ENCODE peak calls at places on chromosome X, in five cellular contexts. E, C, Z, V and O are unnamed samples.

GRCh38 chrX:106039920-106040319 is 1.4 kb upstream of the SERPINA7 start:
- DNase-seq in C (no peak), V (peak), Z (no peak), E (no peak), O (no peak)

GRCh38 chrX:51182545-51182944 is 150.1 kb upstream of the NUDT10 start:
- DNase-seq in Z (no peak), E (no peak), C (no peak), V (no peak), O (no peak)

GRCh38 chrX:17549005-17549685 is 174.1 kb downstream of the NHS start:
- DNase-seq in C (no peak), E (no peak), Z (no peak), V (no peak), O (no peak)

GRCh38 chrX:119790977-119791436 is 423 bp downstream of the RPL39 start:
- DNase-seq in V (peak), C (peak), Z (no peak), E (no peak), O (no peak)

GRCh38 chrX:53723381-53723780 is 36.9 kb upstream of the HUWE1 start:
- DNase-seq in C (no peak), V (no peak), E (no peak), Z (no peak), O (no peak)

GRCh38 chrX:129318375-129318774 is 204.9 kb downstream of the SMARCA1 start:
- DNase-seq in C (peak), Z (no peak), E (no peak), V (peak), O (no peak)

GRCh38 chrX:134999469-134999868 is 8.7 kb downstream of the SMIM10 start:
- DNase-seq in C (peak), E (no peak), Z (no peak), V (peak), O (no peak)

GRCh38 chrX:43559643-43560042 is 96.5 kb upstream of the MAOA start:
- DNase-seq in E (no peak), C (peak), Z (peak), V (peak), O (no peak)

GRCh38 chrX:139720136-139720535 is 12.2 kb upstream of the MCF2 start:
- DNase-seq in E (no peak), V (peak), Z (no peak), C (peak), O (no peak)

GRCh38 chrX:23548164-23548563 is 119.1 kb upstream of the PRDX4 start:
- DNase-seq in C (peak), V (no peak), E (no peak), Z (no peak), O (no peak)

GRCh38 chrX:129653985-129654651 is 638 bp downstream of the APLN start:
- DNase-seq in Z (peak), E (no peak), V (no peak), C (peak), O (no peak)

GRCh38 chrX:29478336-29479069 is 736.9 kb upstream of the MAGEB2 start:
- DNase-seq in E (no peak), Z (no peak), C (peak), V (peak), O (no peak)

GRCh38 chrX:104922206-104922621 is 298.3 kb downstream of the TEX13A start:
- DNase-seq in E (peak), V (peak), Z (peak), C (peak), O (peak)

GRCh38 chrX:63889001-63889400 is 104.0 kb upstream of the ARHGEF9 start:
- DNase-seq in E (no peak), Z (no peak), V (no peak), C (peak), O (no peak)

DNA sequence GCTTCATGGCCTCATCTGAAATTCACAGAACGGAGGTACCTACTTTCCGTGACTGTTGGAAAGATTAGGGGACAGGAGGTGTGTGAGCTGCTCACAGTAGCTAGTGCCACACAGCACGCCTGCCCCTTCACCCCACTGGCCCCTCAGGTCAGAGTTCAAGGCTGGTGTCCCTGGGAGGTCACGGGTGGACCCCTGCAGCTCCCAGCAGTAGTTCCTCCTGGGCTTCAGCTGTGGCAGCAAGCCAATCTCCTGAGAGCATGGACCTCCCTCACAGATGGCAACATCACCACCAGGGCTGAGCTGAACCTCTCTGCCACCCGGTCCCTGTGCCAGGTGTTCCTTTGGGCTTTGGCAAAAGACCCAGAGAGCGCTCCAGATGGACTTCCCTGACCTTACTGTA is 1.8 kb downstream of the IDH3G start:
- DNase-seq in E (no peak), Z (no peak), V (no peak), C (no peak), O (no peak)
- H3K27ac ChIP-seq in E (no peak), Z (no peak), V (peak), C (no peak), O (no peak)

DNA sequence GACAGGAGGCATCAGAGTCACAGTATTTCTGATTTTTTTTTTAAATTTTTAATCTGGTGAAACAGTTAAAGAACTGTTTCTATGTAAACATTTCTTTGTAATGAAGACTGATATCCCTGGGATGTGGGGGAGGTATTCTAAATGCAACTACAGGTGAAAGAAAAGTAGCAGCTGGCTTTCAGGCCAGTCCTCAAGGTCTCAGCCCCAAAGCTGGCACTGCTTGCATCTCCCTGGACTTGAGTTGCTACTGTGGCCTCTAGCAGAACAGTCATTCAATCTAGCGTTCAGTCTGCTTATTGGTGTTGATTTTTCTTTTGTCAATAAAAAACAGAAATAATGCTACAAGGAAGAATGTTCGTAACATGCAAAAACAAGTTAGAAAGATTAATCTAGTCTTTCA is 4.9 kb downstream of the MBNL3 start:
- DNase-seq in E (no peak), Z (no peak), V (no peak), C (no peak), O (no peak)
- H3K27ac ChIP-seq in E (no peak), Z (no peak), V (no peak), C (no peak), O (no peak)

GRCh38 chrX:18810416-18810815 is 103.0 kb downstream of the PPEF1 start:
- DNase-seq in Z (no peak), E (no peak), C (no peak), V (no peak), O (no peak)

DNA sequence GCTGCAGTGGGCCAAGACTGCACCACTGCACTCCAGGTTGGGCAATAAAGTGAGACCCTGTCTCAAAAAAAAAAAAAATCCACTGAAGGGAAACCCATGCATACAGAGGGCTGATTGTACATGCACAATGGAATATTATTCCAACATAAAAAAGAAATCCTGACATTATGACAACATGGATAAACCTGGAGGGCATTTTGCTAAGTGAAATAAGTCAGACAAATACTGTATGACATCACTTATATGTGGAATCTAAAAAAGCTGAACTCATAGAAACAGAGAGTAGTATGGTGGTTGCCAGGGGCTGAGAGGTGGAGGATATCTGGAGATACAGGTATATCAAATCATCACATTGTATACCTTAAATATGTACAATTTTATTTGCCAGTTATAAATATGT is 102.2 kb downstream of the PPEF1 start:
- DNase-seq in Z (no peak), E (no peak), V (no peak), C (no peak), O (no peak)
- H3K27ac ChIP-seq in Z (no peak), E (no peak), V (no peak), C (no peak), O (no peak)

DNA sequence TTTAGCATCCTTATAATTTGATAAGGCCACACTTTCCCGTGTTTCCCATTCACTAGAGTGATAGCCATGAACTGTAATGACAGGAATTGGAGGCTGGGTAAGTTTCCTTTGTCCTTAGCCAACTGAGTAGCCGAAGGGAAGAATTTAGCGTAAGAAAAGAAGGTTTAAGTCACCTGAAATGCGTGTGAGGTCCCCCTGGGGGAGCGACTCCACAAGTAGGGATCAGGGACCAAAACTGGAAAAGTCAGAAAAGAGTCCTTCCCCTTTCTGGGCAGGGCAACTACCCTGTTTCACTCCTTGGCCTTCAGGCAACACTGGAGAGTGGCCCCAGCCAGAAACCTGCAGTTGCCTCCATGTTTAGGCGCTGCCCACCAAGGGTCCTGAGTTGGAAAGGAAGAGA is 81.6 kb upstream of the MED14 start:
- DNase-seq in C (no peak), E (no peak), V (no peak), Z (no peak), O (no peak)
- H3K27ac ChIP-seq in C (no peak), E (no peak), V (no peak), Z (no peak), O (no peak)

DNA sequence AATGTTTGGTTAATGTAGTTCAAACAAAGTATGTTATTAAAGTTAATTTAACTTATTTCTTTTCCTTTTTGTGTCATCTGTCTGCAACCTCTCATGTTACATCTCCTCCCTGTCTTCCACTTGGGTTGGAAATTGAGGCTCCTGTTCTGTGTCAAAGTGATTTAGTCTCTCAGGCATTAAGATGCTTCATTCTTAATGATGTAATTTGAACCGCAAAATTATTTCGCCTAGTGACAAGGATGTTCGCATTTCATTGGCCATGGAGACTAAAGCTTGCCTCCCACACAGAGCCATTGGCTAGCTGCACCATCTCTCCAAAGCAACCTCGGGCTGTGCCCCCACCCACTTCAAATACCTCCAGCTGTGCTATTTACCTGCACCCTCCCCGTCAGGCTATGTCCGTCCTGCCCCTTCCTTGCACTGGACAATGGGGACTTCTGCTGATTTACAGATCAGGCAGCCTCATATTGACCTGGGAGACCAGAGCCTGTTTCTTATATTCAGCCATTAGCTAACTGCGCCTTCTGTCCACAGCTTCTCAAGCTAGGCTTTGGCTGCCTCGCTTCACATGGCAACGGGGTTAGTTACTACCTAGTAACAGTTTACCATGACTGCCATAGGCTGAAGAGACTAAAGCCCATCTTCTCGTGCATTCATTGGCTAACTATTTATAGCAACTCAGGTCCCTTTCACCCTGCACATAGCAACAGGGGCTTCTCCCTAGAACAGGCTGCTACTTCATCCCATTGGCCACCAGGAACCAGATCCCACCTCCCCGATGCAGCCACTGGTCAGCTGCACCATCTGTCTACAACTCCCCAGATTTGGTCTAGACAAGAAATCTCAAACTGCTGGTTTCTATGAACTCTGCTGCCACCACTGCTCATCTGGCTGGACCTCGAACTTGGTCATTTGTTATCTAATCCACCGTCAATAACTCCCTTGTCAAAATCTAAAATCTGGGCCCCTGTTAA is 8.6 kb upstream of the ZNF157 start:
- DNase-seq in V (peak), E (peak), Z (peak), C (peak), O (peak)
- H3K27ac ChIP-seq in V (peak), E (peak), Z (peak), C (peak), O (peak)

DNA sequence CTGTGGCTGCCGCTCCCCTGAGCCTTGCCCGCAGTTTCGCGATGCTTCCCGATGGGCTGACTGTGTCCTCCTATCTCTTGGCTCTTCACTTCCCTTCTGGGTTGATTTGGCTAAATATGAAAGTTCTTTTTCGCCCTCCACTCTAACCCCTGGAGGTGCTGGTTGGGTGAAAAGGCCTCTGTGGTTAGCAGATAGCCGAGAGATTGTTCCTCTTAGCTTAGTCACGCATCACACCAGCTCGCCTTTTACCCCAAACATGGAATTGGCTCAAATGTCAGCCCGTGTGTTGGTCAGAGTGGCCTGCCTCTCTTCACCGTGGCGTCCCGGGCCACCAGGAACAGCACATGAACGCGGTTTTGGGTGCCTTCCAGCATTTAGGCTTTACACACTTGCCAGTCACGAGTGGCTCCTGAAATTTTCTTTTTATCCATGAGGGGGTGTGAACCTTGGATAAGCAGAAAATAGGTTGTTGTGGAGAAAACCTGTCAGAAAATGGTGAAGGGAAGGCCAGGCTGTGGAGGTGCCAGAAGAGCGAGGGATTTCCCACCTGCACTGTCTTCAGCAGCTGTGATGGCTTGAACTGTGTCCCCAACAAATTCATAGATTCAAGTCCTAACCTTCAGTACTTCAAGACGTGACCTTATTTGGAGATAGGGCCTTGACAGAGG is 8.9 kb downstream of the CLCN4 start:
- DNase-seq in Z (no peak), V (no peak), C (no peak), E (no peak), O (no peak)
- H3K27ac ChIP-seq in Z (no peak), V (no peak), C (no peak), E (peak), O (peak)